ENCODE peak calls at places on chromosomes 6 and 20, in six cellular contexts. W, P, N, T, G and Q are unnamed samples.

GRCh38 chr6:81788748-81789147 is 36.3 kb upstream of the TENT5A start:
- DNase-seq in W (peak), P (no peak), N (no peak), T (no peak), G (no peak), Q (no peak)

GRCh38 chr6:79420054-79420453 is 117.2 kb downstream of the LCA5 start:
- DNase-seq in W (no peak), P (no peak), N (no peak), T (no peak), G (no peak), Q (no peak)

GRCh38 chr6:8439601-8440268 is 4.4 kb upstream of the SLC35B3 start:
- DNase-seq in W (no peak), P (no peak), N (no peak), T (no peak), G (no peak), Q (no peak)

GRCh38 chr20:35953411-35954199 is 697 bp downstream of the SCAND1 start:
- DNase-seq in W (peak), P (peak), N (no peak), T (no peak), G (peak), Q (peak)

GRCh38 chr6:139135578-139136545 is 982 bp downstream of the HECA start:
- DNase-seq in W (peak), P (peak), N (no peak), T (no peak), G (no peak), Q (peak)

GRCh38 chr6:155126727-155127439 is 131.8 kb downstream of the TIAM2 start:
- DNase-seq in W (peak), P (no peak), N (no peak), T (no peak), G (peak), Q (peak)

GRCh38 chr6:87925373-87926060 is 122.1 kb upstream of the SPACA1 start:
- DNase-seq in W (no peak), P (peak), N (no peak), T (no peak), G (no peak), Q (no peak)

GRCh38 chr6:408599-409102 is 17.1 kb downstream of the IRF4 start:
- DNase-seq in W (peak), P (no peak), N (no peak), T (no peak), G (peak), Q (peak)

GRCh38 chr6:87753131-87753685 is 51.2 kb upstream of the AKIRIN2 start:
- DNase-seq in W (no peak), P (no peak), N (no peak), T (no peak), G (peak), Q (no peak)

GRCh38 chr6:123546537-123546936 is 90.2 kb downstream of the TRDN start:
- DNase-seq in W (no peak), P (no peak), N (no peak), T (no peak), G (no peak), Q (no peak)

GRCh38 chr20:37575884-37576283 is 48.2 kb upstream of the BLCAP start:
- DNase-seq in W (no peak), P (no peak), N (no peak), T (no peak), G (no peak), Q (no peak)

GRCh38 chr6:135182120-135182992 is 1.2 kb downstream of the MYB start:
- DNase-seq in W (peak), P (peak), N (no peak), T (no peak), G (peak), Q (peak)

GRCh38 chr20:36467076-36467999 is 74.0 kb upstream of the MYL9 start:
- DNase-seq in W (peak), P (peak), N (no peak), T (no peak), G (peak), Q (peak)

GRCh38 chr6:73074175-73074574 is 151.1 kb downstream of the KHDC1L start:
- DNase-seq in W (peak), P (no peak), N (no peak), T (peak), G (peak), Q (no peak)

GRCh38 chr6:154127638-154128037 is 88.6 kb downstream of the OPRM1 start:
- DNase-seq in W (no peak), P (no peak), N (no peak), T (no peak), G (no peak), Q (no peak)

GRCh38 chr20:12673352-12673751 is 335.4 kb upstream of the SPTLC3 start:
- DNase-seq in W (no peak), P (no peak), N (no peak), T (no peak), G (no peak), Q (no peak)

GRCh38 chr6:87742106-87742505 is 40.1 kb upstream of the AKIRIN2 start:
- DNase-seq in W (no peak), P (peak), N (no peak), T (no peak), G (no peak), Q (no peak)

GRCh38 chr6:256169-256568 is 36.1 kb upstream of the DUSP22 start:
- DNase-seq in W (no peak), P (no peak), N (no peak), T (no peak), G (no peak), Q (no peak)

GRCh38 chr20:5180933-5181332 is 54.1 kb downstream of the CDS2 start:
- DNase-seq in W (no peak), P (no peak), N (no peak), T (no peak), G (no peak), Q (no peak)

GRCh38 chr6:160391419-160392116 is 43.4 kb downstream of the SLC22A3 start:
- DNase-seq in W (peak), P (no peak), N (no peak), T (no peak), G (peak), Q (peak)

GRCh38 chr6:108610270-108610839 is 49.6 kb downstream of the FOXO3 start:
- DNase-seq in W (no peak), P (no peak), N (no peak), T (no peak), G (no peak), Q (no peak)

GRCh38 chr6:71351190-71351589 is 62.6 kb downstream of the OGFRL1 start:
- DNase-seq in W (peak), P (no peak), N (no peak), T (peak), G (no peak), Q (no peak)

GRCh38 chr6:51260003-51260402 is 441.3 kb downstream of the TFAP2B start:
- DNase-seq in W (no peak), P (no peak), N (no peak), T (no peak), G (no peak), Q (no peak)

GRCh38 chr6:33785766-33786165 is 3.2 kb downstream of the LEMD2 start:
- DNase-seq in W (peak), P (no peak), N (peak), T (peak), G (peak), Q (peak)

GRCh38 chr20:41213150-41213820 is 75.9 kb downstream of the PLCG1 start:
- DNase-seq in W (peak), P (no peak), N (no peak), T (no peak), G (peak), Q (peak)

GRCh38 chr6:292506-293184 is 358 bp downstream of the DUSP22 start:
- DNase-seq in W (peak), P (peak), N (no peak), T (no peak), G (peak), Q (peak)

GRCh38 chr6:37784585-37784967 is 35.0 kb upstream of the ZFAND3 start:
- DNase-seq in W (peak), P (no peak), N (no peak), T (no peak), G (no peak), Q (no peak)

GRCh38 chr20:13816757-13817156 is 31.9 kb downstream of the NDUFAF5 start:
- DNase-seq in W (no peak), P (no peak), N (no peak), T (no peak), G (peak), Q (no peak)

GRCh38 chr6:142014515-142014914 is 118.2 kb upstream of the GJE1 start:
- DNase-seq in W (peak), P (no peak), N (peak), T (peak), G (peak), Q (peak)

GRCh38 chr6:142013286-142013685 is 119.4 kb upstream of the GJE1 start:
- DNase-seq in W (peak), P (no peak), N (peak), T (peak), G (peak), Q (peak)

GRCh38 chr6:142013875-142014495 is 118.7 kb upstream of the GJE1 start:
- DNase-seq in W (peak), P (no peak), N (no peak), T (no peak), G (peak), Q (peak)

GRCh38 chr6:142011775-142012174 is 121.0 kb upstream of the GJE1 start:
- DNase-seq in W (no peak), P (no peak), N (no peak), T (no peak), G (peak), Q (no peak)

GRCh38 chr6:142015011-142015410 is 117.7 kb upstream of the GJE1 start:
- DNase-seq in W (no peak), P (no peak), N (no peak), T (no peak), G (no peak), Q (no peak)
- H3K4me3 ChIP-seq in W (peak), P (no peak), N (no peak), T (no peak), G (peak), Q (no peak)

GRCh38 chr20:45459606-45460005 is 9.9 kb upstream of the WFDC2 start:
- DNase-seq in W (peak), P (no peak), N (no peak), T (no peak), G (no peak), Q (no peak)
- TF ChIP-seq CTCF in W (peak), P (no peak), N (peak), T (peak), G (no peak), Q (peak)

DNA sequence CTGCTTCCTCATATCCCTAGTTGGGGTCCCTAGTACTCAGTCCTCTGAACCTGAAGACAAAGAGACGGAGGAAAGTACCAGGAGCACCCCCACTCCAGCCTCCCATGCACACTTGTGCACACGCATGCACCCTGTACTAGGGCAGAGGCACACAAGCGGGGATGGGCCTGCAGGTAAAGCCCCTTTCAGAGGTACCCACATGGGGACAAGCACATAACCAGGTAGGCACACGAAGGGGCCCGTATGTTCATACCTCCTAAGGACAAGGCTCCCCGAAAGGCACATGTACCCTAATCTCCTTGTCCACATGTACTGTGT is 1.1 kb downstream of the TMEM151B start:
- DNase-seq in W (no peak), P (no peak), N (no peak), T (no peak), G (no peak), Q (no peak)
- H3K4me3 ChIP-seq in W (no peak), P (no peak), N (no peak), T (no peak), G (no peak), Q (no peak)

GRCh38 chr6:55293116-55293515 is 34.2 kb upstream of the GFRAL start:
- DNase-seq in W (peak), P (no peak), N (no peak), T (no peak), G (no peak), Q (peak)
- TF ChIP-seq CTCF in W (peak), P (no peak), N (peak), T (peak), G (peak), Q (peak)

GRCh38 chr20:64166712-64167615 is 2.7 kb downstream of the MYT1 start:
- DNase-seq in W (peak), P (no peak), N (no peak), T (no peak), G (no peak), Q (no peak)

GRCh38 chr20:64167676-64168075 is 3.4 kb downstream of the MYT1 start:
- DNase-seq in W (peak), P (no peak), N (no peak), T (no peak), G (no peak), Q (no peak)

GRCh38 chr20:64163776-64164122 is 503 bp upstream of the MYT1 start:
- DNase-seq in W (no peak), P (no peak), N (no peak), T (no peak), G (no peak), Q (no peak)

GRCh38 chr20:64164123-64164836 is at the start of gene MYT1:
- DNase-seq in W (no peak), P (no peak), N (no peak), T (no peak), G (no peak), Q (no peak)

DNA sequence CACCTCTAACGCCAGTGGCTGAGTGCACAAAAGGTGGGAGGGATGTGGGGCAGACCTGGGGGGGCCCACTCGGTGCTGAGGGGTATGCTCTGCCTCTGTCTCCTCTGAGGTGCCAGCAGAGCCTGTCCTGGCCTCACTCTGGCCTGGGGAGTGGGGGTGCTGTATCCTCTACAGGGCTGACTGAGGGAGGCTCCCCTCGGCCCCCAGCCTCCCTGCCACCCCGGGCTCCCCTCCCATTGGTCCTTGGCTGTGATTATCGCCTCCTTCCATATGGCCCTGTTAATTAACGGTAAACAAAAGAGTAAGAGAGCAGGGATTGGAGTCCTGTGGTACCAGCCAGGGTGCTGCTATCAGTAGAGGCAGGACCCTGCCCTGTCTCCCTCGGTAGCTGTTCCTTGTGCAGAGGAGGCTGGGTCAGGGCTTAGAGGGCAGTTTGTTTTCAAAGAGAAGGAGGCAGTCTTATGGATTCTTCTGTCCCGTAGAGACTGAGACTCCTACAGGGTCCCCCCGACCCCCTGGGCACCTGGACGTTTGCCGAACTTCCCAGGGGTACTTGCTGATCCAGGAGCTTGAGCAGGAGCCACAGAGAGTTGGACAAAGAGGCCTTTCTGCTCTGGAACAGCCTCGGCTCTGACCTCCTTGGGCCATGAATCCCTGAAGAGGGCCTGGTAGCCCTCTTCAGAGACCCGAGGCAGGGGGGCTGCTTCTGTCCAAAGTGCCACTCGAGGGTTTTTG is 1.8 kb downstream of the MYT1 start:
- DNase-seq in W (no peak), P (no peak), N (no peak), T (no peak), G (no peak), Q (no peak)
- H3K4me3 ChIP-seq in W (no peak), P (no peak), N (no peak), T (no peak), G (no peak), Q (no peak)